ENCODE peak calls at places on chromosomes 2 and 18, in six cellular contexts. M is SW 1271, A is endothelial cell, Y is hypothalamus, Z is trophoblast cell, L is mammary epithelial cell. T is an unnamed sample.

GRCh38 chr2:35301349-35301748 is 1054.2 kb upstream of the CRIM1 start:
- DNase-seq in Y (no peak), Z (no peak), M (no peak), L (no peak), A (no peak), T (no peak)

GRCh38 chr2:178650554-178650953 is 156.7 kb downstream of the TTN start:
- DNase-seq in Y (no peak), L (peak; percentile 5), M (no peak), Z (peak; percentile 24), A (no peak), T (no peak)

GRCh38 chr2:239459056-239459455 is 58.2 kb upstream of the HDAC4 start:
- DNase-seq in A (no peak), L (no peak), Z (no peak), Y (no peak), M (no peak), T (no peak)

GRCh38 chr2:61714210-61714609 is 139.7 kb downstream of the FAM161A start:
- DNase-seq in M (no peak), L (no peak), Y (no peak), A (no peak), Z (no peak), T (no peak)

GRCh38 chr2:215746507-215747243 is 266.7 kb downstream of the MREG start:
- DNase-seq in A (no peak), M (no peak), Y (no peak), L (no peak), Z (no peak), T (no peak)

GRCh38 chr18:38751897-38752296 is 1186.3 kb upstream of the CELF4 start:
- DNase-seq in A (no peak), Z (no peak), M (no peak), L (peak; percentile 45), Y (no peak), T (no peak)

GRCh38 chr2:120001461-120001860 is 11.4 kb upstream of the EPB41L5 start:
- DNase-seq in Z (no peak), M (no peak), L (no peak), Y (no peak), A (no peak), T (no peak)

GRCh38 chr2:237798236-237799059 is at the start of gene RBM44:
- DNase-seq in A (no peak), Z (no peak), M (no peak), L (no peak), Y (no peak), T (no peak)

GRCh38 chr2:98757904-98758421 is 27.0 kb upstream of the MGAT4A start:
- DNase-seq in M (peak; percentile 26), L (peak; percentile 87), Y (no peak), Z (peak; percentile 79), A (no peak), T (peak; percentile 68)

GRCh38 chr2:199366406-199366805 is 91.3 kb downstream of the SATB2 start:
- DNase-seq in L (peak; percentile 60), A (no peak), Y (no peak), M (no peak), Z (no peak), T (no peak)

GRCh38 chr2:65349863-65350262 is 82.5 kb downstream of the SPRED2 start:
- DNase-seq in Y (no peak), Z (no peak), L (peak; percentile 40), A (peak; percentile 27), M (no peak), T (peak; percentile 55)

GRCh38 chr2:223055140-223055539 is 3.1 kb downstream of the KCNE4 start:
- DNase-seq in M (no peak), A (no peak), L (no peak), Y (no peak), Z (no peak), T (no peak)

GRCh38 chr18:47881752-47882455 is 48.6 kb downstream of the SMAD2 start:
- DNase-seq in L (peak; percentile 56), M (peak; percentile 68), Y (no peak), A (no peak), Z (peak; percentile 17), T (peak; percentile 21)

GRCh38 chr2:111036042-111036441 is 84.7 kb upstream of the BCL2L11 start:
- DNase-seq in M (no peak), A (no peak), Y (no peak), L (no peak), Z (no peak), T (no peak)

GRCh38 chr2:151616760-151617339 is 117.4 kb downstream of the NEB start:
- DNase-seq in Z (no peak), A (no peak), Y (no peak), M (no peak), L (no peak), T (no peak)

GRCh38 chr2:164843346-164843841 is 1.8 kb upstream of the COBLL1 start:
- DNase-seq in L (peak; percentile 84), A (no peak), M (no peak), Z (no peak), Y (no peak), T (no peak)

GRCh38 chr18:24427484-24427883 is 1.0 kb downstream of the IMPACT start:
- DNase-seq in L (peak; percentile 12), Y (no peak), A (no peak), M (peak; percentile 26), Z (no peak), T (peak; percentile 30)

GRCh38 chr18:24659837-24660720 is 199.6 kb downstream of the HRH4 start:
- DNase-seq in A (no peak), M (no peak), Y (no peak), Z (no peak), L (peak; percentile 36), T (peak; percentile 6)

GRCh38 chr18:28729321-28729720 is 552.4 kb upstream of the CDH2 start:
- DNase-seq in Y (no peak), M (no peak), A (no peak), Z (no peak), L (peak; percentile 55), T (peak; percentile 77)

T was measured in LHCN-M2.